ENCODE peak calls at places on chromosomes 1 and 21, in five cellular contexts. M, A, K, U and Q are unnamed samples.

GRCh38 chr21:45993210-45994085 is 11.9 kb downstream of the COL6A1 start:
- DNase-seq in M (no peak), U (no peak), A (peak), K (no peak), Q (peak)

GRCh38 chr1:164155337-164155850 is 403.6 kb upstream of the PBX1 start:
- DNase-seq in U (no peak), K (no peak), M (no peak), A (no peak), Q (no peak)

GRCh38 chr1:156082111-156083091 is at the start of gene MEX3A:
- DNase-seq in M (peak), K (peak), U (peak), A (peak), Q (peak)

GRCh38 chr1:204359474-204360255 is at the start of gene PLEKHA6:
- DNase-seq in K (no peak), A (no peak), M (peak), U (peak), Q (no peak)

GRCh38 chr1:77413541-77414335 is 131.9 kb downstream of the AK5 start:
- DNase-seq in M (no peak), K (no peak), A (no peak), U (no peak), Q (no peak)

GRCh38 chr21:38831526-38832467 is 26.1 kb downstream of the ETS2 start:
- DNase-seq in A (no peak), K (peak), U (no peak), M (peak), Q (no peak)

GRCh38 chr1:47781171-47781959 is 215.8 kb downstream of the TRABD2B start:
- DNase-seq in K (no peak), U (no peak), M (no peak), A (no peak), Q (no peak)

GRCh38 chr1:203628997-203629508 is 2.4 kb downstream of the ATP2B4 start:
- DNase-seq in K (no peak), A (no peak), U (peak), M (no peak), Q (no peak)

GRCh38 chr1:187129132-187129531 is 300.4 kb downstream of the PLA2G4A start:
- DNase-seq in M (no peak), U (no peak), A (no peak), K (no peak), Q (no peak)

GRCh38 chr21:32437729-32438128 is 25.2 kb downstream of the EVA1C start:
- DNase-seq in K (no peak), U (no peak), M (no peak), A (no peak), Q (no peak)

GRCh38 chr1:47523812-47524170 is 85.9 kb downstream of the FOXD2 start:
- DNase-seq in U (no peak), M (no peak), K (no peak), A (no peak), Q (no peak)

GRCh38 chr1:91757760-91758545 is 128.0 kb downstream of the TGFBR3 start:
- DNase-seq in U (no peak), K (no peak), A (no peak), M (no peak), Q (no peak)